ENCODE peak calls at places on chromosome 4, in ten cellular contexts. R is esophagus squamous epithelium, N is choroid plexus epithelial cell, Z is lower lobe of right lung, L is right atrium auricular region, I is mammary epithelial cell, Y is epithelial cell of esophagus, U is left ventricle myocardium inferior, F is adrenal gland, D is psoas muscle. E is an unnamed sample.

GRCh38 chr4:86506591-86506990 is 87.5 kb upstream of the PTPN13 start:
- DNase-seq in Z (no peak), Y (no peak), U (no peak), I (no peak), R (no peak), N (no peak), F (no peak), D (no peak), L (no peak), E (no peak)

GRCh38 chr4:76016383-76016782 is 6.9 kb downstream of the CXCL10 start:
- DNase-seq in I (peak), U (no peak), D (no peak), F (no peak), Z (no peak), N (no peak), L (no peak), Y (peak), R (no peak), E (peak)

GRCh38 chr4:5127556-5127955 is 76.3 kb downstream of the STK32B start:
- DNase-seq in D (no peak), R (no peak), L (no peak), U (no peak), N (no peak), I (no peak), F (no peak), Y (no peak), Z (no peak), E (no peak)

GRCh38 chr4:133154725-133155124 is 5.6 kb downstream of the PCDH10 start:
- DNase-seq in Y (peak), F (no peak), D (no peak), U (no peak), L (no peak), R (no peak), N (peak), Z (no peak), I (no peak), E (no peak)

GRCh38 chr4:128268970-128269369 is 18.6 kb downstream of the PGRMC2 start:
- DNase-seq in D (no peak), F (no peak), R (no peak), Z (no peak), I (no peak), Y (no peak), L (no peak), U (no peak), N (no peak), E (no peak)

GRCh38 chr4:104205116-104205515 is 289.6 kb downstream of the CXXC4 start:
- DNase-seq in Z (no peak), D (no peak), L (no peak), I (peak), F (no peak), N (no peak), Y (peak), R (no peak), U (no peak), E (no peak)

GRCh38 chr4:84879651-84880200 is 86.8 kb downstream of the WDFY3 start:
- DNase-seq in F (no peak), Y (peak), U (no peak), I (no peak), Z (no peak), N (peak), R (no peak), D (no peak), L (no peak), E (no peak)

GRCh38 chr4:52234539-52235174 is 183.6 kb downstream of the SPATA18 start:
- DNase-seq in R (no peak), U (no peak), N (peak), I (peak), Z (no peak), L (no peak), F (no peak), Y (peak), D (no peak), E (no peak)

GRCh38 chr4:91837608-91838029 is 466.1 kb upstream of the GRID2 start:
- DNase-seq in D (no peak), F (no peak), I (peak), Z (no peak), R (no peak), N (peak), U (no peak), L (no peak), Y (peak), E (no peak)

GRCh38 chr4:40972722-40973121 is 223.0 kb downstream of the NSUN7 start:
- DNase-seq in Y (no peak), R (no peak), F (no peak), U (no peak), Z (no peak), D (no peak), N (no peak), L (no peak), I (no peak), E (no peak)

GRCh38 chr4:111806331-111806730 is 338.9 kb upstream of the FAM241A start:
- DNase-seq in N (no peak), D (no peak), U (no peak), L (no peak), I (no peak), Y (peak), F (no peak), R (no peak), Z (no peak), E (no peak)

GRCh38 chr4:108793413-108793812 is 30.6 kb upstream of the ETNPPL start:
- DNase-seq in I (no peak), R (no peak), D (no peak), U (no peak), N (peak), Y (no peak), Z (no peak), F (no peak), L (no peak), E (no peak)

GRCh38 chr4:42341518-42342026 is 55.7 kb upstream of the SHISA3 start:
- DNase-seq in Z (no peak), F (no peak), L (no peak), Y (no peak), U (no peak), R (no peak), D (no peak), N (peak), I (no peak), E (no peak)

GRCh38 chr4:11543710-11544109 is 115.0 kb upstream of the HS3ST1 start:
- DNase-seq in Y (peak), U (no peak), F (peak), D (no peak), Z (no peak), L (no peak), N (peak), I (peak), R (no peak), E (no peak)

GRCh38 chr4:153748378-153748777 is 11.4 kb downstream of the RNF175 start:
- DNase-seq in F (peak), Y (peak), R (no peak), L (peak), D (peak), N (peak), Z (no peak), U (no peak), I (peak), E (no peak)

GRCh38 chr4:127604949-127605709 is 27.6 kb upstream of the INTU start:
- DNase-seq in Z (no peak), I (peak), D (no peak), F (no peak), L (no peak), U (no peak), N (peak), R (no peak), Y (peak), E (no peak)

GRCh38 chr4:19993222-19993621 is 258.5 kb upstream of the SLIT2 start:
- DNase-seq in N (peak), L (no peak), F (no peak), I (no peak), R (no peak), U (no peak), Z (no peak), D (no peak), Y (no peak), E (no peak)

GRCh38 chr4:48594185-48594584 is 104.1 kb downstream of the ZAR1 start:
- DNase-seq in R (no peak), U (no peak), N (no peak), Y (no peak), L (no peak), D (no peak), I (no peak), F (no peak), Z (no peak), E (no peak)

GRCh38 chr4:123555500-123556273 is 159.1 kb downstream of the SPRY1 start:
- DNase-seq in Y (peak), R (peak), F (peak), Z (peak), L (peak), D (peak), U (peak), N (peak), I (peak), E (no peak)

GRCh38 chr4:968221-968620 is 5.1 kb downstream of the DGKQ start:
- DNase-seq in Z (no peak), N (no peak), U (no peak), R (no peak), F (no peak), D (no peak), L (no peak), Y (no peak), I (no peak), E (no peak)

GRCh38 chr4:16239086-16239485 is 12.8 kb upstream of the TAPT1 start:
- DNase-seq in F (no peak), L (no peak), Y (no peak), N (no peak), U (no peak), Z (no peak), I (no peak), D (no peak), R (no peak), E (no peak)

GRCh38 chr4:109383823-109384222 is 49.8 kb upstream of the SEC24B start:
- DNase-seq in L (no peak), D (no peak), Y (no peak), I (no peak), F (no peak), R (no peak), N (no peak), Z (no peak), U (no peak), E (no peak)

GRCh38 chr4:136009258-136009832 is 1522.9 kb downstream of the PCDH18 start:
- DNase-seq in Y (no peak), D (no peak), U (no peak), Z (no peak), N (no peak), I (no peak), R (no peak), F (no peak), L (no peak), E (no peak)

GRCh38 chr4:152482211-152482610 is 53.7 kb downstream of the FBXW7 start:
- DNase-seq in Y (peak), I (no peak), Z (no peak), D (no peak), N (no peak), R (no peak), U (no peak), F (no peak), L (no peak), E (no peak)

GRCh38 chr4:181204109-181204508 is 1039.1 kb upstream of the TENM3 start:
- DNase-seq in L (no peak), R (no peak), I (peak), Z (no peak), U (no peak), N (no peak), D (no peak), Y (peak), F (no peak), E (no peak)

GRCh38 chr4:183326853-183327252 is 4.6 kb upstream of the CLDN24 start:
- DNase-seq in L (no peak), Y (peak), Z (no peak), I (peak), N (peak), U (no peak), F (no peak), D (no peak), R (no peak), E (no peak)

GRCh38 chr4:101158136-101158485 is 189.2 kb downstream of the PPP3CA start:
- DNase-seq in F (no peak), N (no peak), L (no peak), D (no peak), Y (no peak), R (no peak), Z (no peak), U (no peak), I (no peak), E (no peak)

GRCh38 chr4:51853027-51853682 is 10.2 kb downstream of the DCUN1D4 start:
- DNase-seq in D (no peak), Z (no peak), R (no peak), U (no peak), Y (no peak), L (no peak), F (peak), N (no peak), I (no peak), E (no peak)

GRCh38 chr4:173269280-173269679 is 64.9 kb downstream of the HMGB2 start:
- DNase-seq in U (no peak), Y (no peak), R (no peak), D (no peak), Z (no peak), L (no peak), I (no peak), F (no peak), N (no peak), E (no peak)

GRCh38 chr4:172708184-172708583 is 460.4 kb upstream of the GALNT7 start:
- DNase-seq in L (no peak), Y (no peak), R (no peak), N (no peak), D (no peak), F (no peak), I (no peak), Z (no peak), U (no peak), E (no peak)

GRCh38 chr4:169334335-169334734 is 63.6 kb upstream of the SH3RF1 start:
- DNase-seq in F (no peak), L (no peak), Y (no peak), N (no peak), Z (no peak), U (no peak), D (no peak), R (no peak), I (no peak), E (no peak)

GRCh38 chr4:154836513-154836912 is 55.4 kb downstream of the RBM46 start:
- DNase-seq in I (no peak), Y (peak), U (no peak), R (no peak), Z (no peak), F (no peak), L (no peak), D (no peak), N (no peak), E (no peak)

GRCh38 chr4:67615119-67615518 is 56.6 kb downstream of the STAP1 start:
- DNase-seq in L (no peak), Y (no peak), N (no peak), R (no peak), U (no peak), Z (no peak), I (no peak), F (no peak), D (no peak), E (no peak)

GRCh38 chr4:140252742-140253555 is 99.0 kb upstream of the MAML3 start:
- DNase-seq in I (peak), L (no peak), R (no peak), U (peak), N (peak), Z (peak), F (peak), D (peak), Y (peak), E (peak)

DNA sequence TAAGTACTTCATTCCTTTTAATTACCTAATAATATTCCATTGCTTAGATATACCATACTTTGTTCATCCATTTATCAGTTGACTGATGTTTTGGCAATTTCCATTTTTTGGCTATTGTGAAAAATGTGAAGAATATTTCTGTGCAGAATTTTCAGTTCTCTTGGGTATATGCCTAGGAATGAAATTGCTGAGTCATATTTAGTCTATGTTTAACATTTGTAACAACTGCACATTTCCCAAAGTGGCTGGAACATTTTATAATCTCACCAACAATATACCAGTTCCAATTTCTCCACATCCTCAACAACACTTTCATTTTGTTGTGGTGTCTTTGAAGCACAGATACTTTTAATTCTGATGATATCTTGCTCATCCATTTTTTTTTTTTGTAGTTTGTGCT is 215.5 kb downstream of the PDGFC start:
- DNase-seq in Y (no peak), R (no peak), L (no peak), F (no peak), D (no peak), U (no peak), Z (no peak), I (no peak), N (peak), E (no peak)
- H3K4me3 ChIP-seq in Y (no peak), R (no peak), L (no peak), F (no peak), D (no peak), U (no peak), Z (no peak), I (no peak), N (no peak), E (no peak)

GRCh38 chr4:30920043-30920442 is 199.9 kb downstream of the PCDH7 start:
- DNase-seq in N (no peak), D (no peak), R (no peak), L (no peak), I (no peak), U (no peak), Y (no peak), F (no peak), Z (no peak), E (no peak)

GRCh38 chr4:30919458-30919857 is 199.3 kb downstream of the PCDH7 start:
- DNase-seq in U (no peak), Z (no peak), R (no peak), I (no peak), D (no peak), Y (no peak), F (no peak), L (no peak), N (no peak), E (no peak)

GRCh38 chr4:30916337-30917274 is 196.4 kb downstream of the PCDH7 start:
- DNase-seq in F (no peak), I (no peak), N (no peak), U (no peak), Y (no peak), L (no peak), Z (no peak), R (no peak), D (no peak), E (no peak)

GRCh38 chr4:30912098-30912719 is 192.0 kb downstream of the PCDH7 start:
- DNase-seq in R (no peak), F (no peak), L (no peak), Z (no peak), I (no peak), Y (no peak), N (peak), D (no peak), U (no peak), E (no peak)

GRCh38 chr4:30917946-30918345 is 197.8 kb downstream of the PCDH7 start:
- DNase-seq in N (no peak), I (no peak), U (no peak), L (no peak), R (no peak), Z (no peak), F (no peak), D (no peak), Y (no peak), E (no peak)
- H3K4me3 ChIP-seq in N (no peak), I (no peak), U (no peak), L (no peak), R (no peak), Z (no peak), F (no peak), D (no peak), Y (no peak), E (no peak)

GRCh38 chr4:54099287-54099958 is 540 bp upstream of the GSX2 start:
- DNase-seq in L (no peak), Z (no peak), R (no peak), N (peak), Y (no peak), D (no peak), U (no peak), I (no peak), F (no peak), E (no peak)
- H3K4me3 ChIP-seq in L (peak), Z (peak), R (peak), N (peak), Y (no peak), D (peak), U (peak), I (peak), F (peak), E (no peak)

GRCh38 chr4:95536650-95537049 is 12.1 kb downstream of the UNC5C start:
- DNase-seq in D (no peak), Y (no peak), I (peak), R (no peak), L (no peak), F (no peak), N (no peak), Z (no peak), U (no peak), E (no peak)
- H3K4me3 ChIP-seq in D (no peak), Y (no peak), I (peak), R (no peak), L (no peak), F (peak), N (no peak), Z (peak), U (peak), E (no peak)

DNA sequence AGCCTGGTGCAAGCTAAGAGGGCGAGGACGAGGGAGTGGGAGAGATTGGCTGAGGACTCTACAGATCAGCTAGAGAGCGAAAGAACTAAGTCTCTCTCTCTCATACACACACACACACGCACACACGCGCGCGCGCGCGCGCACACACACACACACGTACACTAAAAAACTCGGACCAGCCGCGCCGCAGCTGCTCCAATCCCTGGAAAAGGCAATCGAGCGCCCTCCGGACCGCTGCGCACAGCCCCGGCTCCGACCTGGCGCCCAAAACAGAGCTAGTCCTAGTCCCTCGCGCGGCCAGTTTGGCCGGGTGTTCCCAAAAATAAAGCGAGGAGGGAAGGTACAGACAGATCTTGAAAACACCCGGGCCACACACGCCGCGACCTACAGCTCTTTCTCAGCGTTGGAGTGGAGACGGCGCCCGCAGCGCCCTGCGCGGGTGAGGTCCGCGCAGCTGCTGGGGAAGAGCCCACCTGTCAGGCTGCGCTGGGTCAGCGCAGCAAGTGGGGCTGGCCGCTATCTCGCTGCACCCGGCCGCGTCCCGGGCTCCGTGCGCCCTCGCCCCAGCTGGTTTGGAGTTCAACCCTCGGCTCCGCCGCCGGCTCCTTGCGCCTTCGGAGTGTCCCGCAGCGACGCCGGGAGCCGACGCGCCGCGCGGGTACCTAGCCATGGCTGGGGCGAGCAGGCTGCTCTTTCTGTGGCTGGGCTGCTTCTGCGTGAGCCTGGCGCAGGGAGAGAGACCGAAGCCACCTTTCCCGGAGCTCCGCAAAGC is at the start of gene BMP3:
- DNase-seq in Y (peak), R (no peak), N (peak), I (peak), L (no peak), Z (peak), D (no peak), F (no peak), U (no peak), E (peak)
- H3K4me3 ChIP-seq in Y (peak), R (peak), N (peak), I (peak), L (peak), Z (peak), D (peak), F (peak), U (peak), E (peak)

GRCh38 chr4:54657194-54657555 is 582 bp upstream of the KIT start:
- DNase-seq in D (no peak), Y (no peak), I (no peak), U (no peak), F (no peak), Z (no peak), L (no peak), R (no peak), N (no peak), E (no peak)
- H3K4me3 ChIP-seq in D (peak), Y (no peak), I (no peak), U (peak), F (peak), Z (peak), L (peak), R (peak), N (peak), E (no peak)

E was measured in GM06990.